ENCODE peak calls at places on chromosomes 3 and 15, in five cellular contexts. J is frontal cortex; C is activated CD4-positive, alpha-beta T cell treated with anti-CD3 and anti-CD28 coated beads, Interleukin-2, amount 50 U/mL, for 48 hours; W is left ventricle myocardium inferior; X is T-helper 17 cell. G is an unnamed sample.

GRCh38 chr15:101049282-101049681 is 130.1 kb downstream of the LRRK1 start:
- DNase-seq in X (no peak), C (no peak), J (no peak), W (no peak), G (no peak)

GRCh38 chr15:101137312-101137940 is 114.4 kb downstream of the CHSY1 start:
- DNase-seq in W (no peak), J (no peak), C (no peak), X (no peak), G (no peak)

GRCh38 chr3:149180057-149180573 is 41.5 kb downstream of the CP start:
- DNase-seq in W (peak), C (no peak), J (peak), X (no peak), G (no peak)

GRCh38 chr3:14757153-14757700 is 61.5 kb upstream of the FGD5 start:
- DNase-seq in C (no peak), J (no peak), X (no peak), W (no peak), G (no peak)

GRCh38 chr3:36763850-36764703 is at the start of gene DCLK3:
- DNase-seq in C (peak), W (no peak), J (peak), X (no peak), G (peak)

GRCh38 chr3:128066111-128066510 is 13.9 kb downstream of the SEC61A1 start:
- DNase-seq in J (no peak), X (no peak), C (no peak), W (no peak), G (no peak)

GRCh38 chr3:147572970-147573340 is 163.8 kb downstream of the ZIC1 start:
- DNase-seq in W (no peak), J (no peak), C (no peak), X (no peak), G (no peak)

GRCh38 chr3:106570426-106570825 is 701.6 kb upstream of the CBLB start:
- DNase-seq in J (no peak), W (no peak), C (no peak), X (no peak), G (no peak)

GRCh38 chr3:54358327-54358726 is 236.0 kb downstream of the CACNA2D3 start:
- DNase-seq in J (no peak), C (no peak), W (peak), X (no peak), G (no peak)

GRCh38 chr3:186105543-186105942 is 3.3 kb downstream of the ETV5 start:
- DNase-seq in W (no peak), C (no peak), X (no peak), J (no peak), G (no peak)

GRCh38 chr15:98548172-98548971 is 100.0 kb upstream of the IGF1R start:
- DNase-seq in X (no peak), C (peak), W (peak), J (peak), G (peak)

GRCh38 chr3:171541647-171542046 is 81.4 kb upstream of the TNIK start:
- DNase-seq in C (no peak), J (no peak), W (no peak), X (no peak), G (no peak)

GRCh38 chr3:111769110-111769509 is 90.0 kb upstream of the PHLDB2 start:
- DNase-seq in X (no peak), J (no peak), W (no peak), C (no peak), G (no peak)

GRCh38 chr15:55196011-55196410 is 730 bp downstream of the RSL24D1 start:
- DNase-seq in J (no peak), X (no peak), C (no peak), W (no peak), G (no peak)

GRCh38 chr15:80509800-80510199 is 105.6 kb downstream of the ARNT2 start:
- DNase-seq in X (no peak), W (no peak), C (peak), J (no peak), G (peak)

GRCh38 chr3:117611242-117611641 is 901.7 kb downstream of the TUSC7 start:
- DNase-seq in W (no peak), X (no peak), J (no peak), C (no peak), G (no peak)

GRCh38 chr3:159196316-159196715 is 394.5 kb downstream of the MFSD1 start:
- DNase-seq in X (no peak), J (no peak), C (no peak), W (no peak), G (no peak)

GRCh38 chr3:14131134-14131533 is 6.3 kb downstream of the TMEM43 start:
- DNase-seq in J (no peak), W (no peak), X (no peak), C (no peak), G (no peak)

GRCh38 chr3:115862099-115862498 is 238.8 kb downstream of the GAP43 start:
- DNase-seq in X (no peak), J (no peak), W (no peak), C (no peak), G (no peak)

GRCh38 chr3:126371096-126371705 is 14.0 kb upstream of the KLF15 start:
- DNase-seq in X (no peak), C (no peak), J (no peak), W (no peak), G (no peak)

GRCh38 chr3:129399895-129400357 is 28.5 kb downstream of the EFCAB12 start:
- DNase-seq in C (no peak), J (no peak), X (no peak), W (no peak), G (peak)

GRCh38 chr3:191094057-191094456 is 105.0 kb upstream of the OSTN start:
- DNase-seq in X (no peak), C (no peak), W (no peak), J (no peak), G (no peak)

GRCh38 chr3:10548997-10549396 is 43.6 kb upstream of the ATP2B2 start:
- DNase-seq in W (no peak), C (peak), J (no peak), X (no peak), G (peak)

GRCh38 chr3:69016102-69016501 is 2.6 kb upstream of the EOGT start:
- DNase-seq in C (no peak), W (no peak), X (no peak), J (no peak), G (no peak)

GRCh38 chr15:99154271-99154670 is 49.4 kb downstream of the SYNM start:
- DNase-seq in X (no peak), C (no peak), J (no peak), W (no peak), G (no peak)

GRCh38 chr3:9149566-9149965 is 99.9 kb downstream of the SRGAP3 start:
- DNase-seq in X (no peak), C (no peak), W (no peak), J (no peak), G (no peak)

GRCh38 chr3:34268032-34268760 is 469.8 kb downstream of the PDCD6IP start:
- DNase-seq in W (no peak), J (no peak), C (no peak), X (no peak), G (no peak)

GRCh38 chr3:63242124-63242523 is 36.0 kb upstream of the SYNPR start:
- DNase-seq in X (no peak), J (no peak), C (no peak), W (no peak), G (no peak)

GRCh38 chr3:11717301-11717700 is 73.6 kb upstream of the VGLL4 start:
- DNase-seq in W (no peak), J (no peak), X (no peak), C (no peak), G (no peak)

GRCh38 chr3:84136425-84136824 is 822.4 kb upstream of the CADM2 start:
- DNase-seq in W (no peak), X (no peak), J (no peak), C (no peak), G (no peak)

GRCh38 chr3:183500981-183501704 is 54.4 kb downstream of the KLHL6 start:
- DNase-seq in J (no peak), W (no peak), C (no peak), X (no peak), G (no peak)

GRCh38 chr15:73620078-73620477 is 13.1 kb downstream of the NPTN start:
- DNase-seq in J (no peak), C (no peak), X (no peak), W (no peak), G (no peak)

GRCh38 chr3:194988495-194989165 is 282.3 kb downstream of the XXYLT1 start:
- DNase-seq in C (no peak), J (no peak), W (no peak), X (no peak), G (no peak)

GRCh38 chr3:144645300-144645699 is 673.7 kb downstream of the DIPK2A start:
- DNase-seq in X (no peak), C (no peak), W (no peak), J (no peak), G (no peak)

GRCh38 chr15:98983333-98983732 is 24.3 kb downstream of the PGPEP1L start:
- DNase-seq in W (no peak), J (peak), C (no peak), X (no peak), G (no peak)